ENCODE peak calls at places on chromosomes 6 and 20, in six cellular contexts. One of them, this sample, is unnamed.

GRCh38 chr20:41167481-41168253 is 30.3 kb downstream of the PLCG1 start:
- DNase-seq in heart right ventricle: no peak
- DNase-seq in lung: no peak
- DNase-seq in transverse colon: peak
- DNase-seq in psoas muscle: peak
- DNase-seq in GM12878: no peak
- DNase-seq in this sample: no peak

GRCh38 chr6:22113046-22113766 is 183.6 kb downstream of the PRL start:
- DNase-seq in heart right ventricle: no peak
- DNase-seq in lung: peak
- DNase-seq in transverse colon: no peak
- DNase-seq in psoas muscle: no peak
- DNase-seq in GM12878: no peak
- DNase-seq in this sample: no peak

GRCh38 chr6:141426400-141426980 is 706.2 kb upstream of the GJE1 start:
- DNase-seq in heart right ventricle: no peak
- DNase-seq in lung: no peak
- DNase-seq in transverse colon: no peak
- DNase-seq in psoas muscle: no peak
- DNase-seq in GM12878: no peak
- DNase-seq in this sample: no peak

GRCh38 chr20:63267681-63268080 is 4.9 kb upstream of the ARFGAP1 start:
- DNase-seq in heart right ventricle: no peak
- DNase-seq in lung: no peak
- DNase-seq in transverse colon: no peak
- DNase-seq in psoas muscle: no peak
- DNase-seq in GM12878: no peak
- DNase-seq in this sample: no peak

GRCh38 chr6:163787001-163787667 is 372.6 kb downstream of the QKI start:
- DNase-seq in heart right ventricle: no peak
- DNase-seq in lung: no peak
- DNase-seq in transverse colon: no peak
- DNase-seq in psoas muscle: no peak
- DNase-seq in GM12878: no peak
- DNase-seq in this sample: no peak

GRCh38 chr6:146526192-146526591 is 17.4 kb upstream of the RAB32 start:
- DNase-seq in heart right ventricle: no peak
- DNase-seq in lung: no peak
- DNase-seq in transverse colon: no peak
- DNase-seq in psoas muscle: no peak
- DNase-seq in GM12878: no peak
- DNase-seq in this sample: no peak

GRCh38 chr6:145756170-145756662 is 20.9 kb upstream of the EPM2A start:
- DNase-seq in heart right ventricle: no peak
- DNase-seq in lung: peak
- DNase-seq in transverse colon: no peak
- DNase-seq in psoas muscle: no peak
- DNase-seq in GM12878: no peak
- DNase-seq in this sample: no peak

GRCh38 chr20:52193133-52193532 is 1.6 kb upstream of the ZFP64 start:
- DNase-seq in heart right ventricle: no peak
- DNase-seq in lung: no peak
- DNase-seq in transverse colon: no peak
- DNase-seq in psoas muscle: no peak
- DNase-seq in GM12878: no peak
- DNase-seq in this sample: no peak

GRCh38 chr20:57387945-57388351 is 3.2 kb upstream of the RBM38 start:
- DNase-seq in heart right ventricle: no peak
- DNase-seq in lung: no peak
- DNase-seq in transverse colon: no peak
- DNase-seq in psoas muscle: peak
- DNase-seq in GM12878: no peak
- DNase-seq in this sample: no peak

GRCh38 chr20:57390604-57391438 is at the start of gene RBM38:
- DNase-seq in heart right ventricle: peak
- DNase-seq in lung: peak
- DNase-seq in transverse colon: peak
- DNase-seq in psoas muscle: peak
- DNase-seq in GM12878: no peak
- DNase-seq in this sample: peak

GRCh38 chr20:57389695-57390603 is 1.2 kb upstream of the RBM38 start:
- DNase-seq in heart right ventricle: no peak
- DNase-seq in lung: no peak
- DNase-seq in transverse colon: peak
- DNase-seq in psoas muscle: peak
- DNase-seq in GM12878: no peak
- DNase-seq in this sample: peak

GRCh38 chr20:57387463-57387862 is 3.7 kb upstream of the RBM38 start:
- DNase-seq in heart right ventricle: no peak
- DNase-seq in lung: no peak
- DNase-seq in transverse colon: no peak
- DNase-seq in psoas muscle: peak
- DNase-seq in GM12878: no peak
- DNase-seq in this sample: no peak

DNA sequence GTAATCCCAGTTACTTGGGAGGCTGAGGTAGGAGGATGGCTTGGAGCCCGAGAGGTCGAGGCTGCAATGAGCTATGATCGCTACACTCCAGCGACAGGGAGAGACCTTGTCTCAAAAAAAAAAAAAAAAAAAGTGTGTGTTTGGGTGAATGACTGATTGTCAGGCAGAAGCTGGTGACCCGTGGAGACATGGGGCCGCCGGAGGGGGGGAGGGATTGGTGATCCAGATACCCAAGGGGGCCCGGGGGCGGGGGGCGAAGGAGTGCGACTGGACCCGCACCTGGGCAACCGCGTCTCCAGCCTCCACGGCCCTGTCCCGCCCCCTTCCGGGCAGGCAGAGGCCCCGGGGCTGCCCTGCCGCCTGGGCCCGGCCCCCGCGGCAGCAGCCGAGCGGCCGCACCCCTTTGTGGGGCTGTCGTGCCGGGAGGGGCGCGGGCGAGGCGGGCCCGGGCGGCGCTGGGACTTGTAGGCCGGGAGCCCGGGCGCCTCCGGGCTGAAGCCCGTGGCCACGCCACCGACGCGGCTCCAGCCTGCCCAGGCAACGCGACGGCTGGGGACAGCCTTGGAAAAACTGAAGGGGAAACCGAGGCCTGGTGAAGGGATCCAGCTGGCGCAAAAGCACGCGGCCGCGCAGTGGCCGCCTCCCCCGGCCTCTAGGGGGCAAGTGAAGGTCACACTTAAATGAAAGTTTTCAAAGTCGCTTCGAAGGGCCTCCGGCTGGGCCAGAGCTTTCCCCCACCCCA is 2.1 kb upstream of the RBM38 start:
- DNase-seq in heart right ventricle: peak
- DNase-seq in lung: peak
- DNase-seq in transverse colon: peak
- DNase-seq in psoas muscle: peak
- DNase-seq in GM12878: no peak
- DNase-seq in this sample: peak
- TF ChIP-seq CTCF in heart right ventricle: no peak
- TF ChIP-seq CTCF in lung: no peak
- TF ChIP-seq CTCF in transverse colon: peak
- TF ChIP-seq CTCF in psoas muscle: peak
- TF ChIP-seq CTCF in GM12878: peak
- TF ChIP-seq CTCF in this sample: peak

DNA sequence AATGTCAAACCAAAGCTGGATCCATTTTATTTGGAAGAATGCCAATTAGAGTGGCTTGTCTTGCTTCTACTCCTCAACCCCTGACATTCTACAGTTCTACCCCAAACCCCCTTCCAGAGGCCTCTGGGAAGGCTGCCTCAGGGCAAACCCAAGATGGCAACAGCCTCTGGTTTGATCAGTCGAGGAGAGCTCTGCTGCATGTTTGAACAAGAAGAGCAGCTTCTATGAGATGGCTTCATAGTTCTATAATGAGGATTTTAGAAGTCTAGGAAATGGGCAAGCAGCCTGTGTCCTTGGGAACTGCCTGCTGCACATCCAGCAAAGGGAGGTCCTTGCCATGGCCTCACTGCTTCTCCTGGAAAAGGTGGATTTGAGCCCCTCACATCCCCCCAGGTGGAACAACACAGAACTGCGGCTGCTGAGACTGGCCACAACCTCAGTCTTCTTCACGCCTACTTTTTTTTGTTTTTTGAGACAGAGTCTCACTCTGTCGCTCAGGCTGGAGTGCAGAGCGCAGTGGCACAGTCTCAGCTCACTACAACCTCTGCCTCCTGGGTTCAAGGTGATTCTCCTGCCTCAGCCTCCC is 37.9 kb downstream of the ZC3H12D start:
- DNase-seq in heart right ventricle: no peak
- DNase-seq in lung: no peak
- DNase-seq in transverse colon: no peak
- DNase-seq in psoas muscle: peak
- DNase-seq in GM12878: no peak
- DNase-seq in this sample: no peak
- TF ChIP-seq CTCF in heart right ventricle: no peak
- TF ChIP-seq CTCF in lung: no peak
- TF ChIP-seq CTCF in transverse colon: no peak
- TF ChIP-seq CTCF in psoas muscle: no peak
- TF ChIP-seq CTCF in GM12878: no peak
- TF ChIP-seq CTCF in this sample: no peak

GRCh38 chr6:150928882-150929281 is 63.4 kb downstream of the MTHFD1L start:
- DNase-seq in heart right ventricle: no peak
- DNase-seq in lung: no peak
- DNase-seq in transverse colon: no peak
- DNase-seq in psoas muscle: no peak
- DNase-seq in GM12878: no peak
- DNase-seq in this sample: no peak
- TF ChIP-seq CTCF in heart right ventricle: no peak
- TF ChIP-seq CTCF in lung: no peak
- TF ChIP-seq CTCF in transverse colon: no peak
- TF ChIP-seq CTCF in psoas muscle: no peak
- TF ChIP-seq CTCF in GM12878: peak
- TF ChIP-seq CTCF in this sample: no peak

DNA sequence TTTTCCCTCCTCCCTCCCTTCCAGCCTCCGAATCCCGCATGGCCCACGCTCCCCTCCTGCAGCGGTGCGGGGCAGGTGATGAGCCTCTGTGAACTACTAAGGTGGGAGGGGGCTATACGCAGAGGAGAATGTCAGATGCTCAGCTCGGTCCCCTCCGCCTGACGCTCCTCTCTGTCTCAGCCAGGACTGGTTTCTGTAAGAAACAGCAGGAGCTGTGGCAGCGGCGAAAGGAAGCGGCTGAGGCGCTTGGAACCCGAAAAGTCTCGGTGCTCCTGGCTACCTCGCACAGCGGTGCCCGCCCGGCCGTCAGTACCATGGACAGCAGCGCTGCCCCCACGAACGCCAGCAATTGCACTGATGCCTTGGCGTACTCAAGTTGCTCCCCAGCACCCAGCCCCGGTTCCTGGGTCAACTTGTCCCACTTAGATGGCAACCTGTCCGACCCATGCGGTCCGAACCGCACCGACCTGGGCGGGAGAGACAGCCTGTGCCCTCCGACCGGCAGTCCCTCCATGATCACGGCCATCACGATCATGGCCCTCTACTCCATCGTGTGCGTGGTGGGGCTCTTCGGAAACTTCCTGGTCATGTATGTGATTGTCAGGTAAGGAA is at the start of gene OPRM1:
- DNase-seq in heart right ventricle: peak
- DNase-seq in lung: no peak
- DNase-seq in transverse colon: no peak
- DNase-seq in psoas muscle: peak
- DNase-seq in GM12878: no peak
- DNase-seq in this sample: peak
- TF ChIP-seq CTCF in heart right ventricle: no peak
- TF ChIP-seq CTCF in lung: no peak
- TF ChIP-seq CTCF in transverse colon: no peak
- TF ChIP-seq CTCF in psoas muscle: no peak
- TF ChIP-seq CTCF in GM12878: no peak
- TF ChIP-seq CTCF in this sample: no peak

DNA sequence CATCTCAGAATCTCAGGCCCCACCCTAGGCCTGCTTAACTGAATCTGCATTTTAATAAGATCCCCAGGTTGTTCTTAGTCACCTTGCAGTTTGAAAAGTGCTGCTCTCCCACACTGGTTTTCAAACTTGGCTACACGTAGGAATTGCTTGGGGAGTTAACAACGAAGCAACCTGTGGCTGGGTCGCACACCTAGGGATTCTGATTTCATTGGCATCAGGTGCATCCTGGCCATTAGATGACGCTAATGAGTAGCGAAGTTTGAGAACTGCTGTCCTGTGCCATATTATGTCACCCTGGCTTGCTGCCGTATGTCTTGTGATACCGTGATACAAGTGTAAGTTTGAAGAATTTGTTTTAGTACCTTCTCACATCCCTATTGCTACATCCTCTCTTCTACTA is 28.2 kb upstream of the FUCA2 start:
- DNase-seq in heart right ventricle: no peak
- DNase-seq in lung: no peak
- DNase-seq in transverse colon: no peak
- DNase-seq in psoas muscle: no peak
- DNase-seq in GM12878: no peak
- DNase-seq in this sample: no peak
- TF ChIP-seq CTCF in heart right ventricle: no peak
- TF ChIP-seq CTCF in lung: no peak
- TF ChIP-seq CTCF in transverse colon: no peak
- TF ChIP-seq CTCF in psoas muscle: no peak
- TF ChIP-seq CTCF in GM12878: no peak
- TF ChIP-seq CTCF in this sample: no peak

DNA sequence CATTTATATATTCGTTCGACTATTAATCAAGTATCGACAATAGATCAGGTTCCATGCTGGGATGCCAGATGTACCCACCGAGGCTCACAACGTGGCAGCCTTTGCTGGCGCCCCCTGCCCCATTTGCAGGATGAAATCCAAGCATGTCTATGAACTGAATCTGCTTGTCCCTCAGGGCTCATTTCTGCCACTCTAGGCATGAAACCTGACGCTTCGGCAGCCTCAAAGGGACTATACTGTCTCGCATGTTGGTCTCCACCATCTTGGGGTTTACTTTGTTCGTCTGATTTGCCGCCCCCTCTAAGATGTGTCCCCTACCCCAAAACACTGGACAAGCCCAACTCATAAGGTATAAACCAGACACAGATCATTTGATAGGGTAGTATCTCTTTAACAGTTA is 36.7 kb downstream of the HUS1B start:
- DNase-seq in heart right ventricle: no peak
- DNase-seq in lung: no peak
- DNase-seq in transverse colon: no peak
- DNase-seq in psoas muscle: no peak
- DNase-seq in GM12878: no peak
- DNase-seq in this sample: no peak
- TF ChIP-seq CTCF in heart right ventricle: no peak
- TF ChIP-seq CTCF in lung: no peak
- TF ChIP-seq CTCF in transverse colon: no peak
- TF ChIP-seq CTCF in psoas muscle: no peak
- TF ChIP-seq CTCF in GM12878: no peak
- TF ChIP-seq CTCF in this sample: no peak

This sample was measured in activated CD8-positive, alpha-beta T cell treated with anti-CD3 and anti-CD28 coated beads for 36 hours.